ENCODE peak calls at places on chromosomes 7 and 10, in four cellular contexts. P is testis; M is CD8-positive, alpha-beta memory T cell; V is prostate gland. X is an unnamed sample.

GRCh38 chr10:3729397-3729796 is 55.6 kb downstream of the KLF6 start:
- DNase-seq in V (no peak), P (no peak), M (no peak), X (no peak)

GRCh38 chr10:6689036-6689435 is 109.0 kb upstream of the PRKCQ start:
- DNase-seq in V (no peak), P (no peak), M (no peak), X (no peak)

GRCh38 chr7:32890010-32890552 is 1.5 kb downstream of the KBTBD2 start:
- DNase-seq in P (peak; percentile 55), M (no peak), V (peak; percentile 28), X (peak; percentile 18)

GRCh38 chr10:26468691-26469090 is 30.6 kb downstream of the APBB1IP start:
- DNase-seq in V (no peak), M (peak; percentile 22), P (no peak), X (no peak)

GRCh38 chr7:23607130-23607529 is 9.9 kb downstream of the CCDC126 start:
- DNase-seq in M (no peak), V (no peak), P (no peak), X (no peak)

GRCh38 chr7:16512097-16512496 is 14.5 kb upstream of the LRRC72 start:
- DNase-seq in M (no peak), V (no peak), P (no peak), X (no peak)

GRCh38 chr10:125186431-125187170 is 26.2 kb upstream of the CTBP2 start:
- DNase-seq in V (no peak), P (no peak), M (no peak), X (no peak)

GRCh38 chr10:75111906-75112703 is 649 bp downstream of the SAMD8 start:
- DNase-seq in V (peak; percentile 41), M (peak; percentile 21), P (peak; percentile 65), X (peak; percentile 54)

GRCh38 chr7:122430710-122431109 is 126.2 kb upstream of the FEZF1 start:
- DNase-seq in P (no peak), M (no peak), V (no peak), X (no peak)

GRCh38 chr7:135374736-135375135 is 135.2 kb downstream of the CNOT4 start:
- DNase-seq in V (no peak), P (no peak), M (no peak), X (no peak)

GRCh38 chr7:134548877-134549276 is at the start of gene AKR1B15:
- DNase-seq in M (no peak), P (no peak), V (no peak), X (no peak)

GRCh38 chr10:17453377-17454091 is 861 bp downstream of the ST8SIA6 start:
- DNase-seq in M (peak; percentile 30), V (peak; percentile 60), P (peak; percentile 54), X (peak; percentile 37)

GRCh38 chr7:91557789-91558396 is 293.7 kb downstream of the FZD1 start:
- DNase-seq in V (peak; percentile 38), M (no peak), P (no peak), X (no peak)

GRCh38 chr7:155490697-155491628 is 33.0 kb downstream of the EN2 start:
- DNase-seq in V (no peak), P (peak; percentile 65), M (no peak), X (no peak)

GRCh38 chr10:124827474-124827873 is 25.9 kb downstream of the ABRAXAS2 start:
- DNase-seq in P (peak; percentile 28), V (no peak), M (no peak), X (no peak)

GRCh38 chr7:17318146-17318545 is 19.7 kb downstream of the AHR start:
- DNase-seq in M (no peak), P (no peak), V (no peak), X (no peak)

GRCh38 chr10:132815161-132815857 is 29.4 kb upstream of the NKX6-2 start:
- DNase-seq in P (no peak), V (no peak), M (no peak), X (no peak)

GRCh38 chr10:132876131-132876860 is 66.1 kb downstream of the CFAP46 start:
- DNase-seq in M (no peak), P (no peak), V (no peak), X (no peak)

GRCh38 chr10:44908071-44908709 is 2.9 kb upstream of the TMEM72 start:
- DNase-seq in M (no peak), P (no peak), V (no peak), X (no peak)

GRCh38 chr10:89440262-89440661 is 25.9 kb downstream of the IFIT5 start:
- DNase-seq in V (no peak), M (no peak), P (no peak), X (no peak)

GRCh38 chr10:64956441-64956840 is 1435.2 kb downstream of the REEP3 start:
- DNase-seq in V (no peak), M (no peak), P (no peak), X (no peak)

GRCh38 chr10:97708976-97709745 is 4.4 kb upstream of the MARVELD1 start:
- DNase-seq in V (peak; percentile 69), P (peak; percentile 89), M (peak; percentile 15), X (peak; percentile 77)

GRCh38 chr10:73413528-73414229 is at the start of gene ANXA7:
- DNase-seq in P (peak; percentile 95), V (peak; percentile 93), M (peak; percentile 93), X (peak; percentile 95)

GRCh38 chr10:73414230-73414981 is 548 bp upstream of the ANXA7 start:
- DNase-seq in M (no peak), P (no peak), V (no peak), X (no peak)

GRCh38 chr10:73410897-73411296 is 3.0 kb downstream of the ANXA7 start:
- DNase-seq in P (no peak), M (no peak), V (no peak), X (no peak)

GRCh38 chr10:73413108-73413527 is 740 bp downstream of the ANXA7 start:
- DNase-seq in P (peak; percentile 47), V (peak; percentile 35), M (peak; percentile 29), X (peak; percentile 76)

DNA sequence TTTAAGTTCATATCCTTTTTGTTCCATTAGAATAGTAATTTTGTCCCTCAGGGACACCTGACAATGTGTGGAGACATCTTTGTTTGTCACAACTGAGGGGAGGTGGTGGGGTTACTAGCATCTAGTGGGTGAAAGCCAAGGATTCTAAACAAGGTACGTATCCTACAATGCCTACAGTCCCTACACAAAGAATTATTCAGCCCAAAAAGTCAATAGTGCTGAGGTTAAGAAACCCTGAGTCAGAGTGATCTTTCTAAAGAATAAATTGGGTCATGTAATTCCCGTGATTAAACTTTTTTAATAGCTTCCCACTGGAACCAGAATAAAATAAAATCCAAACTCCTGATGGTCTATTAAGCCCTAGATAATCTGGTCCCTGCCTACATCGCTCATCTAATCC is 2.7 kb upstream of the ANXA7 start:
- DNase-seq in M (no peak), V (no peak), P (no peak), X (no peak)
- H3K36me3 ChIP-seq in M (no peaks in the 10 kb centered on the region), V (no peaks in the 10 kb centered on the region), P (no peaks in the 10 kb centered on the region), X (no peaks in the 10 kb centered on the region)

GRCh38 chr7:158743219-158743618 is 38.6 kb upstream of the NCAPG2 start:
- DNase-seq in P (no peak), M (no peak), V (no peak), X (no peak)
- H3K36me3 ChIP-seq in P (no peaks in the 10 kb centered on the region), M (peaks cover 49% of the 10 kb centered on the region), V (peaks cover 2% of the 10 kb centered on the region), X (peaks cover 17% of the 10 kb centered on the region)

DNA sequence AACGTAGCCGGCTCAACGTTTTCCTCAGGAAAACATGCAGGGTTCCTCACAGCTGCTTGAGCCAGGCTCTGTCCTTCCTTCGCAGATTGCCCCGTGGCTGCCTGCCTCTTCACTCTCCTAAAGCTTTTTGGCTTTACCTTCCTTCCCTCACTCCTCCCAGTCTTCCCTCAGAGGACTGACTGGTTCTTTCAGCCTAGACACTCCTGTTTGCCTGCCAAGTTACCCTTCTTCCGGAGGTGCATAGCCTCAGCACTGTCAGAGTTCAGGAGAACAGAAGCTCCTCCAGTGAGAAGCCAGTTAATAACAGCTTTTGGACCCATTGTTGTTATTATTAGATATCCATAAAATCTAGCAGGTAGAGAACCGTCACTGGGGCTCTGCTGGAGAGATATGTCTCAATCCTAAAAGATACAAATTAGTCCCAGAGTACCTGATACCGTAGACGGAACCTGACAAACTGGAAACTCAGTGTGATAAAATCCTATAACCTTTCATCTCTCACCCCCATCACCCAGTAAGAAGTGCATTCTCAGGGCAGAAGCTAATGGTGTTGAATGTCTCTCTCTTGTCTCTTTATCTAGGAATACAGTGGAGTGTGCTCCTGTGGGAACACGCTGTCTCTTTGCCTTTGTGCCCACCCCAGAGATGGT is 79.6 kb downstream of the SND1 start:
- DNase-seq in M (no peak), V (peak; percentile 13), P (no peak), X (no peak)
- H3K36me3 ChIP-seq in M (peaks cover 9% of the 10 kb centered on the region), V (no peaks in the 10 kb centered on the region), P (no peaks in the 10 kb centered on the region), X (no peaks in the 10 kb centered on the region)

GRCh38 chr10:86698207-86698940 is 30.1 kb downstream of the LDB3 start:
- DNase-seq in V (no peak), M (no peak), P (no peak), X (peak; percentile 50)

GRCh38 chr10:86699991-86700840 is 31.9 kb downstream of the LDB3 start:
- DNase-seq in P (no peak), M (no peak), V (no peak), X (no peak)

GRCh38 chr10:86699125-86699524 is 30.8 kb downstream of the LDB3 start:
- DNase-seq in V (no peak), M (no peak), P (no peak), X (no peak)

GRCh38 chr10:86700851-86701617 is 32.7 kb downstream of the LDB3 start:
- DNase-seq in P (no peak), M (no peak), V (no peak), X (no peak)

DNA sequence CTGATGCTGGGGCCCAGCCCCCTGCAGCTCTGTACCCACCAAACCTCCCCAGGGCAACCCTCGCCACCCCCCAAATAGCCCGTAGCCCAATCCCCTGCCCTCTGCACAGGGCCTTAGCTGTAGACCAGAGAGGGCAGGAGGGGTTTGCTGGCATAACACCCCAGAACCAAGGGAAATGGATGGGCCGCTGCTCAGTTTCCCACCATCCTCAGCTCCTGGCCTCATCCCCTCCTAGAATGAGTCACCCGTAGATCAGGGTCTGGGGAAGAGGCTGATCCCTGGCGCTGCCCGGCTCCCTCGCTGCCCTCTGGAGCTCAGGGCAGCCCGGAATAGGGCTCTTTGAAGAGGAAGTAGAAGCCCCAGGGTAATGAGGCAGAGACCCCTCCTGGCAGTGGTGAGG is 31.2 kb downstream of the LDB3 start:
- DNase-seq in P (no peak), V (no peak), M (no peak), X (no peak)
- H3K36me3 ChIP-seq in P (no peaks in the 10 kb centered on the region), V (no peaks in the 10 kb centered on the region), M (no peaks in the 10 kb centered on the region), X (no peaks in the 10 kb centered on the region)

X was measured in body of pancreas.